ENCODE peak calls at places on chromosomes 4 and X, in six cellular contexts. D is cardiac muscle cell, Y is RWPE2, P is astrocyte, U is body of pancreas, Z is hepatocyte. B is an unnamed sample. For H3K27me3, the result is how much of the 10 kb centered on the place peaks cover.

GRCh38 chrX:110244951-110245480 is 72.9 kb downstream of the AMMECR1 start:
- DNase-seq in D (no peak), Z (no peak), P (no peak), U (no peak), Y (no peak), B (no peak)

GRCh38 chr4:148503681-148504080 is 61.5 kb upstream of the NR3C2 start:
- DNase-seq in P (no peak), Y (no peak), U (no peak), D (no peak), Z (no peak), B (no peak)

GRCh38 chrX:95318882-95319281 is 1365.8 kb upstream of the DIAPH2 start:
- DNase-seq in Z (peak), P (no peak), U (no peak), Y (no peak), D (no peak), B (no peak)

GRCh38 chr4:77586953-77587383 is 18.7 kb upstream of the CXCL13 start:
- DNase-seq in D (peak), Z (no peak), Y (no peak), U (no peak), P (peak), B (peak)

GRCh38 chrX:139204903-139205667 is 325.5 kb upstream of the F9 start:
- DNase-seq in Y (no peak), Z (peak), D (no peak), P (peak), U (peak), B (peak)

GRCh38 chr4:21544410-21544809 is 404.2 kb downstream of the KCNIP4 start:
- DNase-seq in D (no peak), Z (peak), Y (no peak), P (no peak), U (peak), B (no peak)

GRCh38 chr4:67853336-67853735 is 30.5 kb downstream of the TMPRSS11D start:
- DNase-seq in U (no peak), Y (no peak), Z (no peak), P (no peak), D (no peak), B (no peak)

GRCh38 chrX:65601530-65602281 is 65.7 kb upstream of the MSN start:
- DNase-seq in Y (no peak), Z (peak), P (peak), D (peak), U (peak), B (peak)

GRCh38 chr4:126869967-126870366 is 762.8 kb upstream of the INTU start:
- DNase-seq in U (no peak), D (no peak), Y (no peak), P (no peak), Z (no peak), B (no peak)

GRCh38 chr4:3729188-3729884 is 36.8 kb upstream of the ADRA2C start:
- DNase-seq in P (peak), Z (no peak), U (no peak), D (peak), Y (no peak), B (no peak)

GRCh38 chrX:8913665-8914409 is 112.7 kb upstream of the FAM9A start:
- DNase-seq in Y (no peak), Z (no peak), P (peak), U (peak), D (peak), B (peak)

GRCh38 chr4:7944568-7945220 is 5.0 kb upstream of the AFAP1 start:
- DNase-seq in U (no peak), P (no peak), Z (no peak), Y (no peak), D (no peak), B (no peak)

GRCh38 chr4:98919996-98920395 is 8.9 kb downstream of the EIF4E start:
- DNase-seq in D (peak), U (no peak), Z (no peak), Y (no peak), P (peak), B (no peak)

GRCh38 chr4:107824367-107825071 is at the start of gene SGMS2:
- DNase-seq in D (peak), U (peak), P (peak), Z (peak), Y (peak), B (peak)

GRCh38 chrX:76454456-76454927 is 27.0 kb downstream of the MAGEE1 start:
- DNase-seq in Z (peak), P (no peak), U (peak), Y (no peak), D (peak), B (no peak)

GRCh38 chrX:11188664-11189063 is 77.5 kb downstream of the HCCS start:
- DNase-seq in P (peak), Y (no peak), Z (no peak), D (no peak), U (no peak), B (no peak)

GRCh38 chr4:122854860-122855259 is 28.2 kb downstream of the FGF2 start:
- DNase-seq in P (no peak), Z (no peak), Y (no peak), D (no peak), U (no peak), B (no peak)

GRCh38 chr4:114378306-114378903 is 220.2 kb upstream of the UGT8 start:
- DNase-seq in D (peak), U (peak), Z (peak), Y (no peak), P (peak), B (no peak)

GRCh38 chrX:130111220-130111934 is 1.1 kb upstream of the ELF4 start:
- DNase-seq in D (no peak), U (no peak), Y (peak), P (no peak), Z (no peak), B (no peak)

GRCh38 chrX:130111935-130112221 is 1.6 kb upstream of the ELF4 start:
- DNase-seq in Z (no peak), P (no peak), U (no peak), Y (no peak), D (no peak), B (no peak)

GRCh38 chrX:130108647-130109428 is 1.5 kb downstream of the ELF4 start:
- DNase-seq in Y (no peak), Z (peak), P (no peak), D (no peak), U (no peak), B (peak)

GRCh38 chrX:130110379-130111219 is at the start of gene ELF4:
- DNase-seq in P (no peak), U (peak), Y (no peak), D (peak), Z (peak), B (peak)

GRCh38 chrX:130109429-130110378 is 593 bp downstream of the ELF4 start:
- DNase-seq in D (no peak), U (no peak), P (no peak), Y (no peak), Z (peak), B (no peak)
- H3K27ac ChIP-seq in D (no peak), U (peak), P (peak), Y (peak), Z (peak), B (peak)

GRCh38 chrX:77704881-77705280 is 81.1 kb downstream of the ATRX start:
- DNase-seq in U (no peak), D (no peak), Y (no peak), P (no peak), Z (no peak), B (no peak)
- H3K27me3 ChIP-seq in U (under half), D (under half), Y (under half), P (under half), Z (under half), B (under half)

DNA sequence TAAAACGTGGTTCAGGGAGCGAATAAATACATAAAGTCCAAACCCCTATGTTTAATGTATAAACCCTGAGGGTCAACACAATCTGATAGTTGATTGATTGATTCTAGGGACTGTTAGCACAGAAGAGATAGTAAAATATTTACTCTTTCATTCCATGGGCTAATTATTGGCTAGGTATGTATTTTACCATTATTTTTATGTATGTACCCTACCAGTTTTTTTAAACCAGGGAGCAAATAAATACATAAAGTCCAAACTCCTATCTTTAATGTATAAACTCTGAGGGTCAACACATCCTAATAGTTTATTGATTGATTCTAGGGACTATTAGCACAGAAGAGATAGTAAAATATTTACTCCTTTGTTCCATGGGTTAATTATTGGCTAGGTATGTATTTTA is 40.0 kb downstream of the ZFX start:
- DNase-seq in Y (no peak), Z (no peak), U (no peak), D (no peak), P (no peak), B (no peak)
- H3K27ac ChIP-seq in Y (no peak), Z (peak), U (no peak), D (no peak), P (no peak), B (no peak)

DNA sequence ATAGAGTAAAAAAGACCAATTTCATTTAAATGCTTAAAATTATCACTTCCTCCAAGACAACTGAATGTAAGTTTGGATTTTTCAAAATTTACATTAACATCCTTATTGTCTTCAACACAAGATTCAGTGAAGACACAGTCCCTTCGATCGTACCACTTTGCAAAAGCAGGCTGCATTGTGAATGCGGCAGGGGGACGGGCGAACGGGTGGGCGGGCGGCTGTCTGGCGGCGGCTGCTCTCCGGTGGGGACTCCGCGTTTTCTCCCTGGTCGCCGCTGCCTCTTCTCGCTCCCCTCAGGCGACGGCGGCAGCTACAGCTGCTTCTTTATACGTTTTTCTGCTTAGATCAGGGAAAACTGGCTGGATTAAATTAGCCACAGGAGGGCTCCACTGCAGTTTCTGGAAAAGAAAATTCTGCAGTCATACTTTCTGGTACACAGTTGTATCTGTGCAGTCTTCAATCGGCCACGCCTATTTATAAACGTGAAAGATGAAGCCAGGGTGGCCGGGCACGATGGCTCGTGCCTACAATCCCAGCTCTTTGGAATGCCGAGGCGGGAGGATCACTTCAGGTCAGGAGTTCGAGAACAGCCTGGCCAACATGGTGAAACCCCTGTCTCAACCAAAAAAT is 33.9 kb upstream of the HPF1 start:
- DNase-seq in Y (peak), P (peak), D (peak), U (peak), Z (peak), B (peak)
- H3K27me3 ChIP-seq in Y (under half), P (under half), D (half or more), U (under half), Z (under half), B (under half)

GRCh38 chr4:112113786-112114185 is 31.5 kb upstream of the FAM241A start:
- DNase-seq in U (no peak), Y (no peak), P (no peak), D (no peak), Z (no peak), B (no peak)
- H3K27ac ChIP-seq in U (no peak), Y (no peak), P (no peak), D (no peak), Z (peak), B (peak)

DNA sequence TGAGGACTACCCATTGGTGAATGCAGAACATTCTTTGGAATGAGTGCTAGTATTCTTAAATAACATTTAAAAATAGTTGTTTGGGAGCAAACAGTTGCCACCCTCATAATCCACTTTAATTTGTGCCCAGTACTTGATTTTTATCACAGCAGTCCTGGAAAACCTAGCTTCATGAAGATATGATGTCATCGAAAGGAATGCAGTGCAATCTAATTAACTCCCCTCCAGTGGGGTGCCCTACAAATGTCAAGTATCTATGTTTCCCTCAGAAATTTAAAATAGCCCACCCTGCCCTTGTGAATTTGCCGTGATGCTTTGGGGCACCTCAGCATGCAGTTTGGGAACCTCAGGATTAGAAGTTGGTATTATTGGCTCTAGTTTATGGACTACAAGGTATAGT is 5.4 kb downstream of the RAB9A start:
- DNase-seq in P (peak), U (no peak), Z (no peak), Y (no peak), D (no peak), B (no peak)
- H3K27me3 ChIP-seq in P (under half), U (under half), Z (under half), Y (under half), D (under half), B (under half)

GRCh38 chrX:34218063-34218462 is 85.9 kb upstream of the FAM47A start:
- DNase-seq in U (no peak), Z (no peak), P (no peak), Y (no peak), D (no peak), B (no peak)

DNA sequence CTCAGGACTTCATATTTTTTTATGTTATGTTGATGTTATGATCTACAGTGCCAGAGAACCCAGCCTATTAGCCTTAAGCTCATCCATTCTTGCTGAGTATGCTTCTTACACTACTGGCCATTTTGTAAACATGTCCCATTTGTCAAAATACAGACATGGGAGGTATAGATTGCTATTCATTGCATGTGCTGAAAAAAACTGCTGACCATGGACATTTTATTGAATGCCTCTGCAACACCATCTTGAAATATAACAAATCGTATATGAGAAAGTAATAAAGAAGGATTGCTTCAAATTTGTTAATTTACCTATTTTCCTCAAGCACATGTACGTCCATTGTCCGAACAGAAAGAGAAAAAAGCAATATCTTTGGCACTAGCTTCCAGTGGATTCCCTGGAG is 91.5 kb upstream of the FAM47A start:
- DNase-seq in D (no peak), Z (no peak), Y (no peak), U (no peak), P (no peak), B (no peak)
- H3K27ac ChIP-seq in D (no peak), Z (no peak), Y (no peak), U (no peak), P (no peak), B (no peak)

DNA sequence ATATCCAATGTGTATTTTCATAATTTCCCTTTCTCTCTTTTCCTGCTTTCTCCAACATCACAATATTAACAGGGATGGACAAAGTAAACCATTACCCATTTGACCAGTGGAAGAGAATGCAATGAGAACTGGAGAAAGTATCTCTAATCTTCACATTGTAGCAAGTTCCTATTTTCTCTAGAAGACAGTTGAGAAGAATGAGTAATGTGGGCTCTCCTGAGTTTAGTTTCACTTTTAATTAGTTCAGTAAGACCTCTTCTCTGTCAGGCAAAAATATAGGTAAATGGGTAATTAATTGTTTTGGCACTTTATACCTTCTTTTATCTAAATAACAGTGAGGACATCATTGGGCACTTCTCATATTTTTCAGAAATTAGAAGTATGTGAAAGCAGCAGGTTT is 602.0 kb downstream of the GLUD2 start:
- DNase-seq in P (no peak), Z (no peak), D (no peak), Y (no peak), U (no peak), B (no peak)
- H3K27me3 ChIP-seq in P (under half), Z (under half), D (under half), Y (under half), U (under half), B (under half)

DNA sequence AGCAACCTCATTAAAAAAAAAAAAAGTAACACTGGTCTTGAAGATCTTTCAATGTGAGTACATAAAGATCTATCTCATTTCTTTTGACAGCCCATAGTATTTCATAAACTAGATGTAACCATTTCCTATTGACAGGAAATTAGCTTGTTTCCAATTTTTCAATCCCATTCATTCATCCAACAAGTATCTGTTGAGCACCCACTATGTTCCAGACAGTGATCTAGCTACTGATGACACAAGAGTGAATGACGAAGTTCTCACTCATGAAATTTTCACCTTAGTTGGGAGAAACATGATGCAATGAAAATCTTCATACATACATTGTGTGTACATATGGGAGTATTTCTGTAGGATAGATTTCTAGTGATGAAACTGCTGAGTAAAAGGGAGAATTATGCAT is 1.7 kb downstream of the CD38 start:
- DNase-seq in D (peak), U (no peak), Z (no peak), Y (no peak), P (no peak), B (no peak)
- H3K27ac ChIP-seq in D (no peak), U (no peak), Z (no peak), Y (no peak), P (no peak), B (no peak)